ENCODE peak calls at places on chromosomes 1 and 21, in six cellular contexts. One of them, this sample, is unnamed.

GRCh38 chr1:6519935-6520621 is 28.6 kb upstream of the PLEKHG5 start:
- DNase-seq in effector CD4-positive, alpha-beta T cell: no peak
- DNase-seq in NCI-H1694: no peak
- DNase-seq in IMR-90: peak; percentile 80
- DNase-seq in NCI-H748 treated with DMSO at 0.1 percent for 48 hours: no peak
- DNase-seq in AG08395: peak; percentile 87
- DNase-seq in this sample: peak; percentile 72

GRCh38 chr21:44486302-44486701 is 31.0 kb downstream of the LRRC3 start:
- DNase-seq in effector CD4-positive, alpha-beta T cell: no peak
- DNase-seq in NCI-H1694: no peak
- DNase-seq in IMR-90: no peak
- DNase-seq in NCI-H748 treated with DMSO at 0.1 percent for 48 hours: no peak
- DNase-seq in AG08395: no peak
- DNase-seq in this sample: no peak

GRCh38 chr1:33347650-33347992 is 26.7 kb upstream of the A3GALT2 start:
- DNase-seq in effector CD4-positive, alpha-beta T cell: no peak
- DNase-seq in NCI-H1694: peak; percentile 53
- DNase-seq in IMR-90: peak; percentile 27
- DNase-seq in NCI-H748 treated with DMSO at 0.1 percent for 48 hours: no peak
- DNase-seq in AG08395: no peak
- DNase-seq in this sample: no peak

GRCh38 chr1:158148458-158148857 is 32.2 kb upstream of the CD1D start:
- DNase-seq in effector CD4-positive, alpha-beta T cell: no peak
- DNase-seq in NCI-H1694: no peak
- DNase-seq in IMR-90: no peak
- DNase-seq in NCI-H748 treated with DMSO at 0.1 percent for 48 hours: no peak
- DNase-seq in AG08395: no peak
- DNase-seq in this sample: no peak

GRCh38 chr1:232966663-232967062 is 16.3 kb downstream of the NTPCR start:
- DNase-seq in effector CD4-positive, alpha-beta T cell: no peak
- DNase-seq in NCI-H1694: no peak
- DNase-seq in IMR-90: no peak
- DNase-seq in NCI-H748 treated with DMSO at 0.1 percent for 48 hours: no peak
- DNase-seq in AG08395: no peak
- DNase-seq in this sample: no peak

GRCh38 chr1:46637444-46638083 is 21.0 kb upstream of the MOB3C start:
- DNase-seq in effector CD4-positive, alpha-beta T cell: no peak
- DNase-seq in NCI-H1694: no peak
- DNase-seq in IMR-90: no peak
- DNase-seq in NCI-H748 treated with DMSO at 0.1 percent for 48 hours: no peak
- DNase-seq in AG08395: no peak
- DNase-seq in this sample: no peak

GRCh38 chr1:199272690-199273089 is 633.9 kb downstream of the PTPRC start:
- DNase-seq in effector CD4-positive, alpha-beta T cell: no peak
- DNase-seq in NCI-H1694: no peak
- DNase-seq in IMR-90: peak; percentile 94
- DNase-seq in NCI-H748 treated with DMSO at 0.1 percent for 48 hours: no peak
- DNase-seq in AG08395: peak; percentile 87
- DNase-seq in this sample: peak; percentile 95

GRCh38 chr21:46181436-46181835 is 2.8 kb downstream of the SPATC1L start:
- DNase-seq in effector CD4-positive, alpha-beta T cell: no peak
- DNase-seq in NCI-H1694: no peak
- DNase-seq in IMR-90: no peak
- DNase-seq in NCI-H748 treated with DMSO at 0.1 percent for 48 hours: no peak
- DNase-seq in AG08395: no peak
- DNase-seq in this sample: no peak

GRCh38 chr1:30550365-30551220 is 172.8 kb downstream of the MATN1 start:
- DNase-seq in effector CD4-positive, alpha-beta T cell: no peak
- DNase-seq in NCI-H1694: no peak
- DNase-seq in IMR-90: no peak
- DNase-seq in NCI-H748 treated with DMSO at 0.1 percent for 48 hours: no peak
- DNase-seq in AG08395: no peak
- DNase-seq in this sample: no peak

This sample was measured in mesenchymal stem cell.